ENCODE peak calls at places on chromosomes 16 and 17, in four cellular contexts. O is neural progenitor cell, R is astrocyte, U is endothelial cell of umbilical vein. Y is an unnamed sample.
A peak's percentile ranks its signal among the peaks of the same experiment; 100 is the strongest.

GRCh38 chr17:34365340-34365739 is 2.3 kb upstream of the CCL1 start:
- DNase-seq in U (peak; percentile 8), O (no peak), R (no peak), Y (no peak)

GRCh38 chr17:38750312-38751121 is 2.0 kb upstream of the PSMB3 start:
- DNase-seq in U (peak; percentile 33), O (peak; percentile 75), R (no peak), Y (no peak)

GRCh38 chr16:19218581-19218980 is 50.5 kb downstream of the SYT17 start:
- DNase-seq in O (no peak), R (no peak), U (no peak), Y (no peak)

GRCh38 chr17:80594666-80595269 is 50.1 kb downstream of the RPTOR start:
- DNase-seq in U (no peak), R (no peak), O (no peak), Y (no peak)

GRCh38 chr17:66040402-66040801 is 151.5 kb downstream of the CEP112 start:
- DNase-seq in O (peak; percentile 3), U (no peak), R (no peak), Y (no peak)

GRCh38 chr17:83056583-83057396 is 22.6 kb upstream of the METRNL start:
- DNase-seq in R (no peak), O (peak; percentile 0), U (no peak), Y (no peak)

GRCh38 chr16:31202402-31203385 is at the start of gene PYCARD:
- DNase-seq in U (peak; percentile 36), R (peak; percentile 31), O (peak; percentile 49), Y (no peak)

GRCh38 chr16:87227651-87228015 is 89.6 kb downstream of the C16orf95 start:
- DNase-seq in O (no peak), R (no peak), U (peak; percentile 39), Y (no peak)

GRCh38 chr16:5917436-5917835 is 819.8 kb upstream of the EEF2KMT start:
- DNase-seq in U (no peak), R (no peak), O (no peak), Y (no peak)

GRCh38 chr17:63516910-63517824 is 6.0 kb upstream of the KCNH6 start:
- DNase-seq in O (no peak), U (no peak), R (peak; percentile 71), Y (no peak)

GRCh38 chr16:12976936-12977335 is 75.5 kb downstream of the SHISA9 start:
- DNase-seq in O (peak; percentile 62), U (no peak), R (no peak), Y (no peak)

GRCh38 chr17:78821961-78822360 is 18.7 kb downstream of the USP36 start:
- DNase-seq in O (no peak), R (peak; percentile 27), U (no peak), Y (no peak)

GRCh38 chr16:51465026-51465425 is 314.0 kb upstream of the SALL1 start:
- DNase-seq in R (peak; percentile 70), O (no peak), U (no peak), Y (no peak)

GRCh38 chr17:68378202-68379149 is 78.8 kb downstream of the WIPI1 start:
- DNase-seq in O (peak; percentile 31), U (peak; percentile 92), R (peak; percentile 80), Y (no peak)

DNA sequence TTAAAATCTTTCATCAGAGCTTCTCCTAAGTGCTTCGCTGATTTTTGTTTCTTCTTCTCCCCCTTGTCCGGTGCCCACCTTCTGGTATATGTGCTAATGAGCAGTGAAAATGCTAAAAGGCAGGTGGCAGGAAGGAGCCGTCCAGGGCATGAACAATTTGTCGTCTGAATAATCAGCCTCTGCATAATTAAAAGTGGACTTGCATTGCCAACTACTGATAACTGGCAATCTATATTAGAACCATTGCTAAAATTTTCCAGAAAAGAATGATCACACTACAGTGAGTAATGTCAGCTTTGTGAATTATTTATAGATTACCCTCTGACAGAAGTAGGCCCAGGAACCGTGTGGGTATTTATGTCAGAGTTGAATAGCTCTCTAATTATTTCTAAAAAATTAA is 28.1 kb downstream of the SERPINF1 start:
- DNase-seq in U (no peak), O (no peak), R (no peak), Y (no peak)
- H3K27ac ChIP-seq in U (no peak overlapping the region), O (no peak overlapping the region), R (no peak overlapping the region), Y (no peak overlapping the region)

GRCh38 chr16:25107466-25107792 is 4.1 kb upstream of the LCMT1 start:
- DNase-seq in U (no peak), O (no peak), R (no peak), Y (no peak)

GRCh38 chr16:25108054-25108453 is 3.5 kb upstream of the LCMT1 start:
- DNase-seq in O (no peak), R (no peak), U (no peak), Y (peak; percentile 52)

GRCh38 chr16:25110392-25110947 is 1.1 kb upstream of the LCMT1 start:
- DNase-seq in O (no peak), R (no peak), U (no peak), Y (no peak)

GRCh38 chr16:25109643-25110042 is 1.9 kb upstream of the LCMT1 start:
- DNase-seq in O (no peak), R (peak; percentile 90), U (peak; percentile 83), Y (no peak)

DNA sequence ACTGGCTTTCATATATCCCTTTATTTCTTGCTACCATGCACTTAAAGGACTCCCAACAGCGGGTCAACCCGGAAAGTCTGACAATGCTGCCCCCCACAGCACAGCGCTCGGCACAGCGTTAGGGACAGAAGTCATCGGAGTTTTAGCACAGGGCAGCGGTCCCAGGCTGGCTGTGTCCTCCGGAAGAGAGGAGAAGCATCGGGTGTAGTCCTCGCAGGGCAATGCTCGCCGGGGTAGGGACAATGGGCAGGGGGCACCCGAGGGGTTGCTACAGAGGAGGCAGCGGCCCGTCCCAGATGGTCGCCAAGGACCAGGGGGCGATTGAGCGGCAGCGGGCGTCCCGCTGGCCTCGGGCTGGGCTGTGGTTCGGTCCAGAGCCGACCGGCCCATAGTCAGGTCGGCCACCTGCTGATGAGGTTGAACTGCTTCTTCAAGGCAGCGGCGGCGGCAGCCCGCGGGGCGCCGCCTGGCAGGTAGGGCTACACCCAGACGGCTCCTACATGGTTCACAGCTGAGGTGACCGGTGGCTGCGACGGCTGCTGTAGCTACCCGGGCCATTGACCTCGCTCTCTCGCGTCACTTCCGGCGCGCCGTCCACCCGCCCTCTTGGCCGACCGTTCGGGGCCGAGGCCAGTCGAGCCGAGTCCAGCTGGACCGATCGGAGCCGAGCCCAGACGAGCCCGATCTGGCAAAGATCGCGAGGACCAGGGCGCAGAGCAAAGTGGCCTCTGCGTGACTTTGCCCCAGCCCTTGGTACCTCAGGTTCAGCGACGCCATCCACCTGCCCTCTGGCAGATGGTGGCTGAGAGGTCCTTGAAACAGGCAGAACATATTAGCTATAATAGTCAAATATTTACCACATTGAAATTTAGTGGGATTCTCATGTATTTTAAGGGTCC is 4.7 kb upstream of the LCMT1 start:
- DNase-seq in U (peak; percentile 89), O (peak; percentile 95), R (peak; percentile 70), Y (peak; percentile 62)
- TF ChIP-seq CTCF in U (no peak), O (peak; percentile 47), R (no peak), Y (no peak)

GRCh38 chr17:77436058-77436442 is 295.3 kb downstream of the SEC14L1 start:
- DNase-seq in R (peak; percentile 43), U (peak; percentile 57), O (peak; percentile 77), Y (no peak)
- H3K4me1 ChIP-seq in R (peaks cover 50% of the 10 kb centered on the region), U (peaks cover 13% of the 10 kb centered on the region), O (peaks cover 52% of the 10 kb centered on the region), Y (peaks cover 83% of the 10 kb centered on the region)

GRCh38 chr17:31294231-31294630 is 2.8 kb downstream of the OMG start:
- DNase-seq in O (no peak), R (no peak), U (no peak), Y (no peak)

GRCh38 chr17:31289790-31290189 is 7.2 kb downstream of the OMG start:
- DNase-seq in O (no peak), R (no peak), U (no peak), Y (no peak)

GRCh38 chr17:31293586-31293985 is 3.5 kb downstream of the OMG start:
- DNase-seq in R (peak; percentile 42), U (no peak), O (no peak), Y (no peak)

GRCh38 chr17:31294839-31295488 is 2.1 kb downstream of the OMG start:
- DNase-seq in O (no peak), R (peak; percentile 41), U (no peak), Y (no peak)

DNA sequence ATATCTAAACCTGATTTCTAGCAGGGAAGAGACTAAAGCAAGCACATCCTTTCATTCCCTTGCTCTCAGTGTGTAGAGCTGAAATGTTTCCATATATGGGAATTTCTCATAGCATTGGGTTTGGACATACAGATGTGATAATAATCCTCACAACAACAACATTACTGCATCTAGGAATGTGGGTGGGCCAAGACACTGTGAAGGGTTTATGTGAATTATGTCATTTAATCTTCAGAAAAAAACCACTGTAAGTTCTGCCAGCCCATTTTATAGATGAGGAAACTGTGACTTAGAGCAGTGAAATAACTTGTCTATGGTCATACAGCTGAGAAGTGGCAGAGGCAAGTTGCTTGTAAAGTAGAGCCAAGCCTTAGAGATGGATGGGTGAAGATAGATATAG is 5.2 kb downstream of the OMG start:
- DNase-seq in U (no peak), O (no peak), R (no peak), Y (no peak)
- H3K27ac ChIP-seq in U (no peak overlapping the region), O (no peak overlapping the region), R (no peak overlapping the region), Y (no peak overlapping the region)

DNA sequence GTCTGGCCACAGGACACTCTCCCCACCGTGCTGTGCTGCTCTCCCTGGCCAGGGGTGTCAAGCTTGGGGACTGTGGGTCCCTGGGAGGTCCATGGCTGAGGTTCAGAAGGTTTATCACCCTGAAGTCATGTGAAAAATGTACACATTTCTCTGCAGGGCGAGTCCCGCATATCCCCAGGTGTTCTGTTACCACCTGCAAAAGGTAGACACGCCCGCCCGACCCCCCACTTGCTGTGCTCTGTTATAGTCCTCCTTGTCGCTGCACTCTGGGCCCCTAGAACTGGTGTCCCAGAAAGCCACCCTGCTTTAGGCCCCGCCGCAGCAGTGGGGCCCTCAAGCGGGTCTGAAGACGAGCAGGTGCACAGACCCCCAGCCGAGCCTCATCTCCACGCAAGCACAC is 11.8 kb downstream of the JPT2 start:
- DNase-seq in U (no peak), O (no peak), R (no peak), Y (no peak)
- TF ChIP-seq CTCF in U (no peak), O (no peak), R (no peak), Y (no peak)

DNA sequence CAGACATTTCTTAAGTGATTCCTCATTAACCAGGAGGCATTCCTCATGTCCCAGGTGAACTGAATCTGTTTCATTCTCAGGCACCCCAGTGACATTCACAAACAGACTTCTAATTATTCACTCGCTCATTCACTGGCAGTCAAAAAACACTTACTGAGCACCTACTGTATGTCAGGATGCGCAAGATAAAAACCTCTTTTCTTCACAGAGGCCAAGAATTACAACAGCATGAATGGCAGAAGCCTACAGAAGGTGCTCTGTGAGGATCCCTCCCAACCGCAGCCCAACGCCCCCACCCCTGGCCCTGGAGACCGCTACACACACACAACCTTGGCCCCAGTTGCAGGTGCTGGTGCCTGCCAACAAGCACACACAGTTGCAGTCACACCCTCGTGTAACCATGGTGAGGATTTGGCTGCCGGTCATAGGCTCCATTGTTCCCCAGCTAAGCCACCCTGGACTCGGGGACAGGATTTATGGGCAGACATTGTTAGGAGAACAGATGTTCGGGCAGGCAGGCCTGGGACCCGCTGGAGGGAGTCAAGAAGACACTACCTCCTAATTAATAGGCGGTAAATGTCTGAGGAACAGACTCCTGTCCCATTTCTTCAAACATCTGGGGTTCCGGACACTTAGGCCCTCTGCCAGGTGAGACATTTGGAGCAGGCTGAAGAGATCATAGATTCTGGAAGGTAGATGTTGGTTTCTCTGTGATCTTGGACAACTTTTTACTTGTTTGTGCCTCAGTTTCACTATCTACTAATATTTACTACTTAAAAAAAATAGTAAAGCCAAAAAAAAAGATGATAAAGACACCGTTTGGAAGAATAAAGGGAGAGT is 43.2 kb downstream of the CUEDC1 start:
- DNase-seq in U (peak; percentile 89), O (peak; percentile 93), R (peak; percentile 68), Y (no peak)
- H3K4me1 ChIP-seq in U (peaks cover 13% of the 10 kb centered on the region), O (peaks cover 70% of the 10 kb centered on the region), R (no peaks in the 10 kb centered on the region), Y (no peaks in the 10 kb centered on the region)